ENCODE peak calls at places on chromosomes 2 and 18, in five cellular contexts. D is T-helper 2 cell; E is HTR-8/SVneo; V is T-cell; R is stimulated activated CD4-positive, alpha-beta T cell treated with anti-CD3 and anti-CD28 coated beads, Interleukin-4, amount 100 ng/mL, for 48 hours. X is an unnamed sample.

GRCh38 chr18:79511671-79512301 is 116.1 kb downstream of the NFATC1 start:
- DNase-seq in E (no peak), D (no peak), V (no peak), R (no peak), X (no peak)

GRCh38 chr2:9734308-9734707 is 103.5 kb upstream of the YWHAQ start:
- DNase-seq in D (no peak), E (no peak), R (no peak), V (no peak), X (no peak)

GRCh38 chr2:113198790-113199612 is 25.2 kb downstream of the PSD4 start:
- DNase-seq in D (peak), V (peak), E (peak), R (peak), X (peak)

GRCh38 chr2:208406474-208407451 is at the start of gene PTH2R:
- DNase-seq in V (no peak), E (no peak), D (no peak), R (no peak), X (no peak)

GRCh38 chr2:148622390-148622789 is 22.2 kb upstream of the EPC2 start:
- DNase-seq in E (no peak), V (no peak), D (no peak), R (no peak), X (no peak)

GRCh38 chr2:27255660-27256059 is 7.2 kb downstream of the SLC30A3 start:
- DNase-seq in D (no peak), R (no peak), E (no peak), V (no peak), X (no peak)

GRCh38 chr2:179139506-179139905 is 89.6 kb upstream of the CCDC141 start:
- DNase-seq in V (no peak), D (no peak), R (peak), E (no peak), X (no peak)

GRCh38 chr2:219851801-219852481 is 224.5 kb downstream of the SLC4A3 start:
- DNase-seq in E (peak), D (no peak), R (no peak), V (no peak), X (no peak)

GRCh38 chr18:6427281-6427680 is 12.6 kb upstream of the L3MBTL4 start:
- DNase-seq in R (no peak), D (no peak), V (no peak), E (no peak), X (no peak)

GRCh38 chr18:77207540-77207939 is 42.1 kb upstream of the GALR1 start:
- DNase-seq in R (peak), V (peak), E (peak), D (peak), X (peak)

GRCh38 chr2:229392214-229392613 is 121.1 kb upstream of the PID1 start:
- DNase-seq in R (no peak), E (no peak), D (no peak), V (no peak), X (no peak)

GRCh38 chr2:207143474-207144190 is 22.1 kb downstream of the KLF7 start:
- DNase-seq in D (no peak), V (peak), R (peak), E (no peak), X (no peak)

GRCh38 chr2:11596801-11597200 is 63.0 kb downstream of the GREB1 start:
- DNase-seq in D (no peak), V (no peak), E (no peak), R (no peak), X (no peak)

GRCh38 chr18:66724664-66725356 is 120.9 kb upstream of the CDH19 start:
- DNase-seq in V (no peak), E (no peak), R (no peak), D (no peak), X (peak)

GRCh38 chr18:60322591-60322990 is 50.0 kb downstream of the MC4R start:
- DNase-seq in R (no peak), V (no peak), D (no peak), E (no peak), X (no peak)

X was measured in LoVo.